ENCODE peak calls at places on chromosomes 16 and 17, in seven cellular contexts. K is fibroblast of mammary gland; H is mesothelial cell of epicardium; O is activated effector memory CD4-positive, alpha-beta T cell treated with anti-CD3 and anti-CD28 coated beads, Interleukin-2, amount 50 U/mL, for 16 hours; E is NCI-H1092; G is stimulated activated CD8-positive, alpha-beta memory T cell treated with anti-CD3 and anti-CD28 coated beads, Interleukin-15, amount 100 ng/mL, for 1 hour; Y is hypothalamus. J is an unnamed sample.

GRCh38 chr17:74020522-74020921 is 183.0 kb upstream of the RPL38 start:
- DNase-seq in E (no peak), K (no peak), Y (no peak), O (no peak), H (no peak), G (no peak), J (no peak)

GRCh38 chr17:70314096-70314495 is 144.8 kb downstream of the KCNJ2 start:
- DNase-seq in E (no peak), O (no peak), G (no peak), H (no peak), Y (no peak), K (peak), J (no peak)

GRCh38 chr16:87844374-87844733 is 25.0 kb downstream of the SLC7A5 start:
- DNase-seq in Y (no peak), G (no peak), O (no peak), H (no peak), K (peak), E (no peak), J (no peak)

GRCh38 chr17:27701963-27702362 is 71.0 kb downstream of the LGALS9 start:
- DNase-seq in Y (no peak), G (no peak), O (no peak), K (no peak), E (no peak), H (no peak), J (no peak)

GRCh38 chr17:2122641-2123302 is 67.9 kb downstream of the HIC1 start:
- DNase-seq in E (peak), H (no peak), G (no peak), K (peak), Y (peak), O (no peak), J (no peak)

GRCh38 chr16:6095414-6095813 is 997.8 kb upstream of the EEF2KMT start:
- DNase-seq in G (no peak), Y (no peak), K (no peak), O (no peak), E (no peak), H (no peak), J (no peak)

GRCh38 chr17:17152385-17152784 is 53.7 kb downstream of the PLD6 start:
- DNase-seq in Y (no peak), K (no peak), H (no peak), O (no peak), G (no peak), E (no peak), J (no peak)

GRCh38 chr16:85222151-85222863 is 110.0 kb upstream of the CIBAR2 start:
- DNase-seq in G (no peak), H (no peak), Y (no peak), K (no peak), E (no peak), O (no peak), J (no peak)

GRCh38 chr17:2405247-2405926 is 4.5 kb upstream of the MNT start:
- DNase-seq in Y (no peak), H (no peak), G (no peak), E (no peak), O (no peak), K (peak), J (no peak)

GRCh38 chr16:67959520-67959919 is 8.9 kb downstream of the SLC12A4 start:
- DNase-seq in G (no peak), H (no peak), O (no peak), K (peak), Y (no peak), E (no peak), J (no peak)

GRCh38 chr17:49067163-49067562 is 65.4 kb upstream of the B4GALNT2 start:
- DNase-seq in G (no peak), K (no peak), Y (no peak), O (no peak), E (no peak), H (no peak), J (no peak)

GRCh38 chr16:84482001-84482891 is 22.2 kb downstream of the MEAK7 start:
- DNase-seq in O (no peak), K (no peak), H (no peak), Y (no peak), G (no peak), E (no peak), J (peak)

GRCh38 chr17:67238976-67239375 is 6.0 kb downstream of the HELZ start:
- DNase-seq in E (no peak), H (no peak), G (no peak), K (no peak), Y (no peak), O (no peak), J (no peak)

GRCh38 chr17:67671492-67671891 is 46.2 kb upstream of the NOL11 start:
- DNase-seq in K (no peak), G (no peak), E (peak), Y (no peak), H (no peak), O (no peak), J (no peak)

GRCh38 chr16:81649561-81649960 is 129.5 kb upstream of the PLCG2 start:
- DNase-seq in K (no peak), H (no peak), O (no peak), Y (no peak), E (no peak), G (no peak), J (no peak)

GRCh38 chr17:55641559-55642160 is 81.0 kb downstream of the TMEM100 start:
- DNase-seq in Y (no peak), K (peak), E (peak), O (peak), G (no peak), H (peak), J (no peak)

GRCh38 chr17:40349477-40350409 is 14.8 kb downstream of the GJD3 start:
- DNase-seq in K (peak), Y (no peak), O (no peak), H (peak), E (no peak), G (no peak), J (no peak)

GRCh38 chr17:76000755-76001521 is at the start of gene CDK3:
- DNase-seq in H (no peak), G (no peak), O (no peak), E (no peak), K (no peak), Y (no peak), J (no peak)

GRCh38 chr16:31678649-31679325 is 151.1 kb downstream of the AHSP start:
- DNase-seq in G (no peak), Y (no peak), H (no peak), O (no peak), K (no peak), E (no peak), J (no peak)

GRCh38 chr17:40553694-40554534 is 11.4 kb downstream of the CCR7 start:
- DNase-seq in Y (peak), G (no peak), K (peak), H (peak), E (peak), O (peak), J (peak)

GRCh38 chr17:61970030-61970429 is 42.2 kb upstream of the INTS2 start:
- DNase-seq in E (no peak), Y (no peak), O (no peak), K (no peak), G (no peak), H (no peak), J (no peak)

GRCh38 chr16:60100371-60100770 is 1366.3 kb upstream of the GOT2 start:
- DNase-seq in O (no peak), G (no peak), E (no peak), Y (no peak), K (no peak), H (no peak), J (no peak)

GRCh38 chr17:22411185-22411784 is 719.0 kb downstream of the KCNJ18 start:
- DNase-seq in O (peak), G (no peak), K (no peak), Y (no peak), H (no peak), E (no peak), J (no peak)

GRCh38 chr16:69830534-69831211 is 68.5 kb downstream of the WWP2 start:
- DNase-seq in K (no peak), E (no peak), Y (no peak), G (no peak), H (no peak), O (no peak), J (no peak)

GRCh38 chr16:77158293-77158692 is 32.7 kb upstream of the MON1B start:
- DNase-seq in Y (no peak), O (no peak), E (no peak), H (no peak), G (no peak), K (no peak), J (no peak)

GRCh38 chr16:53213542-53213941 is 158.8 kb downstream of the CHD9 start:
- DNase-seq in G (no peak), O (no peak), H (no peak), K (no peak), Y (no peak), E (no peak), J (no peak)

GRCh38 chr17:28347261-28347891 is 10.0 kb downstream of the POLDIP2 start:
- DNase-seq in E (no peak), G (no peak), H (no peak), Y (no peak), O (peak), K (peak), J (no peak)

GRCh38 chr17:29572691-29573557 is 4.4 kb downstream of the TP53I13 start:
- DNase-seq in Y (no peak), O (peak), K (peak), G (peak), E (no peak), H (peak), J (no peak)

GRCh38 chr16:64478258-64478906 is 643.5 kb downstream of the CDH11 start:
- DNase-seq in O (no peak), Y (no peak), G (no peak), E (no peak), H (no peak), K (peak), J (no peak)

GRCh38 chr16:50152386-50152806 is 710 bp upstream of the TENT4B start:
- DNase-seq in Y (no peak), E (peak), G (peak), O (peak), K (peak), H (no peak), J (no peak)

GRCh38 chr17:82244413-82245140 is 15.7 kb downstream of the SLC16A3 start:
- DNase-seq in K (peak), E (no peak), H (no peak), G (no peak), Y (no peak), O (no peak), J (no peak)

GRCh38 chr17:18331879-18332278 is 16.8 kb downstream of the SMCR8 start:
- DNase-seq in Y (no peak), K (no peak), H (no peak), G (no peak), O (no peak), E (no peak), J (no peak)

GRCh38 chr16:84351630-84352029 is 16.7 kb upstream of the ATP2C2 start:
- DNase-seq in G (no peak), E (no peak), H (no peak), O (no peak), Y (no peak), K (no peak), J (no peak)

GRCh38 chr16:261031-261691 is 14.6 kb downstream of the RGS11 start:
- DNase-seq in O (no peak), H (no peak), K (no peak), Y (no peak), E (no peak), G (no peak), J (no peak)

GRCh38 chr16:27726621-27727275 is 176.8 kb downstream of the KATNIP start:
- DNase-seq in Y (no peak), K (peak), E (no peak), O (no peak), H (no peak), G (no peak), J (no peak)

GRCh38 chr16:75257886-75258806 is 6.7 kb upstream of the BCAR1 start:
- DNase-seq in H (no peak), O (no peak), E (no peak), K (no peak), G (no peak), Y (no peak), J (no peak)